ENCODE peak calls at places on chromosome X, in nine cellular contexts. C, T, X, H, U, J, I, W and B are unnamed samples.

GRCh38 chrX:138073626-138074025 is 507.7 kb downstream of the ZIC3 start:
- DNase-seq in U (no peak), J (no peak), X (no peak), T (no peak), W (no peak), I (no peak), C (no peak), H (no peak), B (no peak)

GRCh38 chrX:39813631-39814246 is 284.0 kb downstream of the BCOR start:
- DNase-seq in W (no peak), X (peak; percentile 87), H (peak; percentile 50), U (peak; percentile 69), I (no peak), T (peak; percentile 69), C (peak; percentile 87), J (no peak), B (peak; percentile 81)

GRCh38 chrX:154799554-154800348 is 5.5 kb downstream of the MPP1 start:
- DNase-seq in W (no peak), U (peak; percentile 62), I (no peak), C (no peak), H (peak; percentile 80), X (no peak), T (peak; percentile 37), J (no peak), B (no peak)

GRCh38 chrX:9341305-9342201 is 123.3 kb upstream of the TBL1X start:
- DNase-seq in U (peak; percentile 68), C (peak; percentile 30), T (no peak), J (no peak), I (no peak), X (peak; percentile 69), H (peak; percentile 69), W (peak; percentile 84), B (peak; percentile 65)

GRCh38 chrX:13506574-13506973 is 62.8 kb upstream of the EGFL6 start:
- DNase-seq in U (peak; percentile 48), T (no peak), J (peak; percentile 28), C (no peak), I (no peak), X (no peak), H (peak; percentile 55), W (peak; percentile 31), B (no peak)

GRCh38 chrX:91435465-91435864 is 826 bp downstream of the PABPC5 start:
- DNase-seq in U (no peak), W (no peak), T (no peak), C (no peak), X (no peak), I (no peak), H (no peak), J (no peak), B (no peak)

GRCh38 chrX:63275127-63275526 is 76.0 kb downstream of the SPIN4 start:
- DNase-seq in C (no peak), H (peak; percentile 19), T (no peak), W (no peak), U (no peak), I (no peak), J (peak; percentile 8), X (peak; percentile 54), B (no peak)

GRCh38 chrX:51743179-51743957 is at the start of gene GSPT2:
- DNase-seq in I (peak; percentile 23), U (peak; percentile 55), T (peak; percentile 41), X (peak; percentile 78), W (peak; percentile 61), H (peak; percentile 83), C (peak; percentile 37), J (no peak), B (peak; percentile 7)

GRCh38 chrX:115348440-115349225 is 59.1 kb downstream of the LUZP4 start:
- DNase-seq in C (no peak), I (no peak), H (peak; percentile 21), W (no peak), T (no peak), J (no peak), U (no peak), X (no peak), B (no peak)

GRCh38 chrX:48802089-48802812 is 384 bp downstream of the HDAC6 start:
- DNase-seq in H (peak; percentile 91), C (peak; percentile 91), J (peak; percentile 57), U (peak; percentile 86), X (peak; percentile 90), T (peak; percentile 77), W (peak; percentile 80), I (peak; percentile 27), B (peak; percentile 61)

DNA sequence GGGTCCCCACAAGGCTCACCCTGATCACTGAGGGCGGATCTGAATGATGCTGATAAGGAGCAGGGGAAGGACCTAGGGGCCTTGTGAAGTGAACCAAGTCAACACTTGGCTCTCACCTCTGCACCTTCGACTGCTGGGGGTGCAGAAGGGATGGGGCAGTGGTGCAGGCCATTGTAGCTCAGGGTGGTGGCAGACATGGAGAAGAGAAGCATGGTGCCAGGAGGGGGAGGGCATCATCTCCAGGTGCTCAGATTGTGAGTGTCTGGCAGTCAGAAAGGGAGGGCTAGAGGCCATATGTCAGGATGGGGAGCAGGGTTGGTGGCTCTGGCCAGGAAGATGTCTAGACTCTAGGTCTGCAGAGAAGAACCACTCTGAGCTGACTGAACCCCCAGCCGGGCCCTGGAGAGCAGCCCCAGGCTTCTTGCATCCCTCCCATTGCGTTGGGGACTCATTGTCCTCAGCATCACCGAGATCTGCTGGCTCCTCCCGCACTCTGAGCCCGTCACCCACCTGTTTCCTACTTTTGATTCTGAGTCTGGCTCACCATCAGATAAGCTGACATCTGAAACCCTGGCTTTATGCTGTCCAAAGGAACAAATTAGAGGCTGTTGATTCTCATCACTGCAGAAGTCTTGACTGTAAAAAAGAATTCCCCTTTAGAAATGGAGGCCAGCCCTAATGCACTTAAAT is 3.8 kb downstream of the APLN start:
- DNase-seq in X (no peak), T (no peak), J (no peak), W (no peak), I (no peak), C (no peak), U (peak; percentile 15), H (no peak), B (no peak)
- TF ChIP-seq POLR2A in X (no peak), T (no peak), J (no peak), W (no peak), I (no peak), C (no peak), U (no peak), H (no peak), B (no peak)

DNA sequence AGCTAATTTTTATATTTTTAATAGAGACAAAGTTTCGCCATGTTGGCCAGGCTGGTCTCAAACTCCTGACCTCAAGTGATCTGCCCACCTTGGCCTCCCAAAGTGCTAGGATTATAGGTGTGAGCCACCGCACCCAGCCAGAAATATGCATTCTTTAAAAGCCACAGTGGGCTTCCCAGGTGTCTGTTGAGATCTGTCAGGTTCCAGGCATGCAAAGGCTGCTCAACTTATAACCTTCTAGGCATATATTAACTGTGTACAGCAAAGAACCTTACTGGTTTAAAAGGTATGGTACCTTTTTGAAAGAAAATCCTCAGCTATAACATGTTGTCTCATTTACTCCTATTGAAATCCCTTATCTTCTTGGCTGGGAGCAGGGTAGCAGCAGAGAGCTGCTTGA is 42.5 kb downstream of the JADE3 start:
- DNase-seq in I (no peak), C (no peak), X (no peak), W (no peak), H (no peak), T (no peak), J (no peak), U (no peak), B (no peak)
- H3K4me1 ChIP-seq in I (no peaks in the 10 kb centered on the region), C (no peaks in the 10 kb centered on the region), X (peaks cover 35% of the 10 kb centered on the region), W (no peaks in the 10 kb centered on the region), H (peaks cover 30% of the 10 kb centered on the region), T (no peaks in the 10 kb centered on the region), J (peaks cover 9% of the 10 kb centered on the region), U (no peaks in the 10 kb centered on the region), B (no peaks in the 10 kb centered on the region)

DNA sequence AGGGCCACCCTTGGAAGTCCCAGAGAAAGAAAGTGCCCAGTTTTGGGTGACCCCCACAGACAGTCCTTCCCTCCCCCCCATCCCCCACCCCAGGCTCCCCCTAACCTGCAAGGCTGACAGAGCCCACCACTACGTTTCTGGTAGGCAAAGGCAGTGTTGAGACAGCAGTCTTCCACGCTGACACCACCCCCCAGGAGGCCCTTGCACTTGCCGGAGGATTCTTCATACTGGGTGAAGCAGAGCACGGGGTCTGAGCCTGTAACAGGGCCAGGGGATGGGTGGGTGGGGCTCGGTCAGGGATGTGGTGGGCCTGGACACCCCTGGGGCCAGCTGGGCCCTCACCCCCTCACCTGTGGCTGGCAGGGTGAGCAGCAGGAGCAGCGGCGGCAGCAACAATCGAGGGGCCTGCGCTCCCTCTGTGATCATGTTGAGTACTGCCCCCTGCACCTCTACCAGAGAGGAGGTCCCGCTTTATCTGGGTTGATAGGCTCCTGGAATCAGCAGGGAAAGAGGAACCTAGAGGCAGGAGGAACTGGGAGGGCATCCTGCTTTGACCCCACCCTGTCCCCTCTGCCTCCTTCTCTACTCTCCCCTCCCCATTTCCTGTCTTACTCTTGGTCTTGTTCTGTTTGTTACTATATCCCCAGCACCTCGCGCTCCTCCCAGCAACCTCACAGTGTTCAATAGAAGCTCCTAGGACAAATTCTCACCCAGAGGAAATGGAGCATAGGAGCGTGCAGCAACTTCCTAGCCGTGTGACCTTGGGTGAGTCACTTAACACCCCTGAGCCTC is at the start of gene CFP:
- DNase-seq in C (no peak), T (no peak), J (no peak), I (no peak), U (no peak), W (no peak), X (no peak), H (no peak), B (no peak)
- TF ChIP-seq POLR2A in C (no peak), T (no peak), J (no peak), I (no peak), U (no peak), W (no peak), X (no peak), H (no peak), B (no peak)

GRCh38 chrX:2708016-2708415 is 16.9 kb downstream of the CD99 start:
- DNase-seq in W (no peak), X (no peak), T (no peak), H (peak; percentile 46), J (no peak), C (no peak), I (no peak), U (no peak), B (no peak)

GRCh38 chrX:2705036-2705435 is 13.9 kb downstream of the CD99 start:
- DNase-seq in H (no peak), T (peak; percentile 46), C (no peak), X (no peak), W (no peak), I (no peak), U (no peak), J (no peak), B (peak; percentile 66)

GRCh38 chrX:2707334-2707760 is 16.3 kb downstream of the CD99 start:
- DNase-seq in J (peak; percentile 64), T (peak; percentile 78), I (peak; percentile 39), H (peak; percentile 97), C (peak; percentile 50), W (peak; percentile 92), X (peak; percentile 48), U (peak; percentile 28), B (peak; percentile 75)

GRCh38 chrX:2703991-2704369 is 12.9 kb downstream of the CD99 start:
- DNase-seq in X (no peak), C (no peak), U (no peak), I (no peak), W (no peak), J (no peak), T (peak; percentile 75), H (no peak), B (peak; percentile 63)

DNA sequence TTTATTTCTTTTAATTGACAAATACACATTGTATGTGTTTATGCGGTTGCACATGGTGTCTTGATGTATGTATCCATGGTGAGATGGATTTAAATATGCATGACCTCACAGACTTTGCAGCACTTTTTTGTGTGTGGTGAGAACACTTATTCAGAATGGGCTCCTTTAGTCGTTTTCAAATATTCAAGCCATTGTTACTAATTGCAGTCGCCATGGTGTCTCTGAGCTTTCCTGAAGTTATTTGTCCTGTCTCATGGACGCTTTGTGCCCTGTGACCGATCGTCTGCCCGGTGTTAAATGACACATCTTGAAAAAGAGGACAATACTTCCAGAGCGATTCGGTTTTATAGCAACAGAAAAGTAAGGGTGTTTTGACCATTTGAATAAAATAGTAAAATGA is 14.4 kb downstream of the CD99 start:
- DNase-seq in U (no peak), J (no peak), X (no peak), C (no peak), W (no peak), I (no peak), H (no peak), T (no peak), B (peak; percentile 47)
- H3K4me1 ChIP-seq in U (peaks cover 93% of the 10 kb centered on the region), J (peaks cover 10% of the 10 kb centered on the region), X (peaks cover 28% of the 10 kb centered on the region), C (no peaks in the 10 kb centered on the region), W (peaks cover 82% of the 10 kb centered on the region), I (peaks cover 6% of the 10 kb centered on the region), H (peaks cover 50% of the 10 kb centered on the region), T (peaks cover 27% of the 10 kb centered on the region), B (peaks cover 91% of the 10 kb centered on the region)